ENCODE peak calls at places on chromosomes 16 and 17, in eight cellular contexts. A, X, E, P, U, T, G and C are unnamed samples.

GRCh38 chr17:77728022-77728671 is 230.4 kb upstream of the TNRC6C start:
- DNase-seq in X (no peak), A (no peak), T (no peak), U (no peak), E (peak; percentile 34), G (peak; percentile 73), P (no peak), C (no peak)

GRCh38 chr16:2970563-2970962 is 1.4 kb downstream of the PAQR4 start:
- DNase-seq in P (no peak), X (no peak), U (no peak), G (no peak), E (no peak), A (no peak), T (no peak), C (no peak)

GRCh38 chr16:8735574-8735973 is 61.2 kb downstream of the ABAT start:
- DNase-seq in T (no peak), A (no peak), U (no peak), P (no peak), X (no peak), G (no peak), E (no peak), C (no peak)

GRCh38 chr16:78665373-78665772 is 565.9 kb downstream of the WWOX start:
- DNase-seq in T (no peak), U (no peak), G (no peak), P (no peak), X (no peak), E (no peak), A (no peak), C (no peak)

GRCh38 chr16:28218109-28218508 is 6.3 kb upstream of the XPO6 start:
- DNase-seq in T (no peak), A (no peak), P (peak; percentile 18), U (no peak), X (peak; percentile 33), G (no peak), E (no peak), C (no peak)

GRCh38 chr16:47581114-47581513 is 120.0 kb downstream of the PHKB start:
- DNase-seq in X (no peak), T (no peak), U (no peak), E (no peak), P (no peak), A (no peak), G (no peak), C (no peak)

GRCh38 chr16:9102379-9102778 is 10.9 kb downstream of the HAPSTR1 start:
- DNase-seq in U (no peak), P (peak; percentile 81), G (no peak), A (no peak), X (no peak), T (no peak), E (no peak), C (no peak)

GRCh38 chr17:28527859-28528258 is 21.7 kb downstream of the FOXN1 start:
- DNase-seq in U (no peak), X (no peak), E (no peak), A (no peak), T (no peak), G (no peak), P (no peak), C (no peak)

GRCh38 chr17:298791-299450 is 53.7 kb downstream of the RPH3AL start:
- DNase-seq in T (no peak), U (no peak), A (no peak), P (no peak), E (peak; percentile 31), X (no peak), G (peak; percentile 72), C (no peak)

GRCh38 chr16:89633064-89633631 is 19.7 kb downstream of the DPEP1 start:
- DNase-seq in A (no peak), G (no peak), U (peak; percentile 72), T (no peak), X (no peak), E (peak; percentile 88), P (no peak), C (no peak)

GRCh38 chr16:29898135-29898534 is 1.2 kb downstream of the SEZ6L2 start:
- DNase-seq in P (no peak), A (no peak), G (no peak), U (no peak), T (no peak), X (no peak), E (no peak), C (no peak)

GRCh38 chr17:7878234-7878633 is 10.4 kb upstream of the CHD3 start:
- DNase-seq in G (no peak), X (no peak), A (no peak), E (no peak), P (no peak), T (no peak), U (no peak), C (no peak)

GRCh38 chr17:64276961-64277505 is 14.0 kb upstream of the TEX2 start:
- DNase-seq in U (no peak), G (no peak), X (no peak), A (no peak), E (no peak), T (no peak), P (no peak), C (no peak)

GRCh38 chr16:35195864-35196216 is 1736.4 kb downstream of the TP53TG3F start:
- DNase-seq in X (no peak), T (no peak), P (no peak), G (no peak), A (no peak), U (no peak), E (no peak), C (no peak)

GRCh38 chr17:68522266-68522665 is 10.0 kb downstream of the PRKAR1A start:
- DNase-seq in X (no peak), U (no peak), E (no peak), T (no peak), G (no peak), A (no peak), P (no peak), C (no peak)

GRCh38 chr17:73170324-73170723 is 5.5 kb downstream of the SSTR2 start:
- DNase-seq in E (no peak), A (no peak), G (no peak), P (no peak), T (no peak), X (no peak), U (no peak), C (no peak)

GRCh38 chr17:50203589-50204345 is 2.3 kb upstream of the COL1A1 start:
- DNase-seq in P (peak; percentile 89), E (peak; percentile 16), U (no peak), T (no peak), A (no peak), X (no peak), G (no peak), C (no peak)

DNA sequence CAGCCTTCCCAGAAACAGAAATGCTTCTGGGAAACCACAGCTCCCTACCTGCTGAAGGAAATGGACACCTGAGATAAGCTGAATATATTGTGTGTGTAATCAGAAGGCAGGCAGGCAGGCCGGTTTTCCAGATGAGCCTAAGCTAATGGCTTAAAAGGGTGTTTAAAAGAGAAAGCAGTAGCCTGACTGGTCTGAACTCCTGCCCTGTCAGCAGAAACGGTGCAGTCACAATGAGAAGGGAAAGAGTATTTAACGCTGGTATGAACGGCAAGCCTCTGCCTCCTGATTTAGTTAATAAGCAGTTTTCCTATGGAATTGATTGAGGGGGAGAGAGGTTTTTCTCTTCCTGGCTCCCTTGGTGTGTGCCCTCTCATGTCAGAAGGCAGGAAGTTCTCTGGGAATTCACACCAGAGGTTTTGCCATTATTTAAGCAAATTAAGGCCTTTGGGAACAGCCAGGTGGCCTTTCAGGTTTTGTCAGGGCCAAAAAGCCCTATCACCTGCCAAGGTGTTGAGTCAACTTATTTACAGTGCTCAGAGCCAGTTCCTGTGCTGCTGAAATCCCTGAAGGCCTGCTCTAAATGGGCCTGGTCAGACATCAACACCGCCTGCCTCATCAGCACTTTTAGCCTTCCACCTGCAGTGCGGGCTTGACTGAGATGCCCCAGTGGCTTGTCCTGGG is 41.6 kb downstream of the CDH1 start:
- DNase-seq in T (no peak), X (no peak), U (no peak), A (no peak), P (no peak), G (no peak), E (no peak), C (no peak)
- TF ChIP-seq CTCF in T (no peak), X (no peak), U (no peak), A (no peak), P (no peak), G (no peak), E (peak; percentile 21), C (no peak)

GRCh38 chr16:83808573-83809014 is 816 bp downstream of the HSBP1 start:
- DNase-seq in T (no peak), G (no peak), U (no peak), X (no peak), A (no peak), P (no peak), E (no peak), C (no peak)
- H3K4me3 ChIP-seq in T (peak overlapping the region; percentile 80), G (peak overlapping the region; percentile 88), U (peak overlapping the region; percentile 93), X (peak overlapping the region; percentile 96), A (peak overlapping the region; percentile 88), P (peak overlapping the region; percentile 86), E (peak overlapping the region; percentile 93), C (peak overlapping the region; percentile 80)

GRCh38 chr17:44217738-44218343 is 1.6 kb downstream of the UBTF start:
- DNase-seq in P (no peak), A (no peak), X (no peak), T (no peak), U (no peak), E (no peak), G (peak; percentile 27), C (no peak)

GRCh38 chr17:44220211-44221071 is 966 bp upstream of the UBTF start:
- DNase-seq in X (no peak), U (no peak), E (no peak), G (peak; percentile 43), P (no peak), A (no peak), T (no peak), C (no peak)

GRCh38 chr17:44218344-44219125 is 940 bp downstream of the UBTF start:
- DNase-seq in G (peak; percentile 89), A (no peak), U (peak; percentile 75), E (no peak), X (peak; percentile 54), T (peak; percentile 27), P (peak; percentile 75), C (no peak)

GRCh38 chr17:44219636-44220210 is at the start of gene UBTF:
- DNase-seq in P (no peak), T (no peak), U (no peak), G (peak; percentile 75), E (peak; percentile 70), X (no peak), A (no peak), C (no peak)

DNA sequence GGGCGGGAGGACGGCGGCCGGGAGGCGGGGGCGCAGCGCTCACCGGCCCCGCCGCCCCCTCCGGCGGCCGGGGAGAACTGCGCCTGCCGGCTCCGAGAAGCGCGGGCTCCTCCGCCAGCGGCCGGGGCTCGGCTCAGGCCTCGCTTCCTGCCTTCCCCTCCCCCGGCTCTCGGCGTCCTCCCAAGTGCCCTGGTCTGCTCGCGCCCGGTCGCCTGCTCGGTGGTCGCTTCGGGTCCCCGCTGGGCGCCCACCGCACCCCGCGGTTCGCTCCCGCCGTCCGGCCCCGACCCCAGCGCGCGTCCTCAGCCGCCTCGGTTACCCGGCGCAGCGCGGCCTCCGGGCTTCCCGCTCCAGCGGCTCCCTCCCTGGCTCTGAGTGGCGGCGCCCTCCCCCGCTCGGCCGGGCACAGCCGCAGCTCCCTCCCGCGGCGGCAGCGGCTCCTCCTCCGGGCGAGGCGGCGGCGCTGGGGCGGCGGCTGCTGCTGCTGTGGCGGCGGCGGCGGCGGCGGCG is 294 bp downstream of the UBTF start:
- DNase-seq in X (no peak), G (peak; percentile 68), A (no peak), T (no peak), U (peak; percentile 74), P (no peak), E (no peak), C (no peak)
- TF ChIP-seq CTCF in X (peak; percentile 58), G (peak; percentile 36), A (peak; percentile 66), T (peak; percentile 7), U (no peak), P (peak; percentile 29), E (no peak), C (peak; percentile 28)

GRCh38 chr17:45296833-45297124 is 20.0 kb downstream of the MAP3K14 start:
- DNase-seq in E (no peak), G (no peak), A (no peak), P (no peak), T (no peak), X (no peak), U (no peak), C (no peak)
- H3K4me3 ChIP-seq in E (no peak overlapping the region), G (no peak overlapping the region), A (no peak overlapping the region), P (no peak overlapping the region), T (no peak overlapping the region), X (no peak overlapping the region), U (no peak overlapping the region), C (no peak overlapping the region)